ENCODE peak calls at places on chromosome 7, in nine cellular contexts. One of them, this sample, is unnamed.

GRCh38 chr7:98526059-98526458 is 91.0 kb upstream of the NPTX2 start:
- DNase-seq in EH: no peak
- DNase-seq in stimulated activated effector memory CD8-positive, alpha-beta T cell treated with anti-CD3 and anti-CD28 coated beads, Interleukin-12 subunit alpha, Interleukin-12 subunit beta, amount 100 ng/mL, for 72 hours: no peak
- DNase-seq in stimulated activated CD8-positive, alpha-beta memory T cell treated with anti-CD3 and anti-CD28 coated beads, Interleukin-4, amount 100 ng/mL, for 4 hours: no peak
- DNase-seq in foreskin fibroblast: no peak
- DNase-seq in progenitor cell of endocrine pancreas: no peak
- DNase-seq in testis: no peak
- DNase-seq in putamen: no peak
- DNase-seq in GM23248: no peak
- DNase-seq in this sample: no peak

GRCh38 chr7:99953649-99954048 is 22.2 kb downstream of the AZGP1 start:
- DNase-seq in progenitor cell of endocrine pancreas: no peak
- DNase-seq in putamen: no peak
- DNase-seq in EH: peak; percentile 40
- DNase-seq in testis: no peak
- DNase-seq in stimulated activated effector memory CD8-positive, alpha-beta T cell treated with anti-CD3 and anti-CD28 coated beads, Interleukin-12 subunit alpha, Interleukin-12 subunit beta, amount 100 ng/mL, for 72 hours: no peak
- DNase-seq in stimulated activated CD8-positive, alpha-beta memory T cell treated with anti-CD3 and anti-CD28 coated beads, Interleukin-4, amount 100 ng/mL, for 4 hours: no peak
- DNase-seq in GM23248: peak; percentile 81
- DNase-seq in foreskin fibroblast: peak; percentile 11
- DNase-seq in this sample: peak; percentile 10

GRCh38 chr7:92043637-92044036 is 90.6 kb downstream of the CYP51A1 start:
- DNase-seq in putamen: peak; percentile 46
- DNase-seq in progenitor cell of endocrine pancreas: no peak
- DNase-seq in testis: no peak
- DNase-seq in foreskin fibroblast: no peak
- DNase-seq in GM23248: no peak
- DNase-seq in EH: no peak
- DNase-seq in stimulated activated effector memory CD8-positive, alpha-beta T cell treated with anti-CD3 and anti-CD28 coated beads, Interleukin-12 subunit alpha, Interleukin-12 subunit beta, amount 100 ng/mL, for 72 hours: no peak
- DNase-seq in stimulated activated CD8-positive, alpha-beta memory T cell treated with anti-CD3 and anti-CD28 coated beads, Interleukin-4, amount 100 ng/mL, for 4 hours: no peak
- DNase-seq in this sample: no peak

GRCh38 chr7:2637505-2638223 is 5.9 kb downstream of the TTYH3 start:
- DNase-seq in testis: peak; percentile 77
- DNase-seq in GM23248: no peak
- DNase-seq in progenitor cell of endocrine pancreas: no peak
- DNase-seq in EH: no peak
- DNase-seq in putamen: no peak
- DNase-seq in stimulated activated CD8-positive, alpha-beta memory T cell treated with anti-CD3 and anti-CD28 coated beads, Interleukin-4, amount 100 ng/mL, for 4 hours: no peak
- DNase-seq in stimulated activated effector memory CD8-positive, alpha-beta T cell treated with anti-CD3 and anti-CD28 coated beads, Interleukin-12 subunit alpha, Interleukin-12 subunit beta, amount 100 ng/mL, for 72 hours: no peak
- DNase-seq in foreskin fibroblast: no peak
- DNase-seq in this sample: peak; percentile 40

GRCh38 chr7:103857435-103857834 is 132.0 kb downstream of the RELN start:
- DNase-seq in foreskin fibroblast: no peak
- DNase-seq in GM23248: no peak
- DNase-seq in putamen: no peak
- DNase-seq in EH: no peak
- DNase-seq in stimulated activated effector memory CD8-positive, alpha-beta T cell treated with anti-CD3 and anti-CD28 coated beads, Interleukin-12 subunit alpha, Interleukin-12 subunit beta, amount 100 ng/mL, for 72 hours: no peak
- DNase-seq in stimulated activated CD8-positive, alpha-beta memory T cell treated with anti-CD3 and anti-CD28 coated beads, Interleukin-4, amount 100 ng/mL, for 4 hours: no peak
- DNase-seq in testis: no peak
- DNase-seq in progenitor cell of endocrine pancreas: no peak
- DNase-seq in this sample: no peak

GRCh38 chr7:474605-475424 is 44.8 kb downstream of the PDGFA start:
- DNase-seq in foreskin fibroblast: no peak
- DNase-seq in stimulated activated effector memory CD8-positive, alpha-beta T cell treated with anti-CD3 and anti-CD28 coated beads, Interleukin-12 subunit alpha, Interleukin-12 subunit beta, amount 100 ng/mL, for 72 hours: no peak
- DNase-seq in putamen: no peak
- DNase-seq in GM23248: no peak
- DNase-seq in EH: no peak
- DNase-seq in testis: no peak
- DNase-seq in progenitor cell of endocrine pancreas: no peak
- DNase-seq in stimulated activated CD8-positive, alpha-beta memory T cell treated with anti-CD3 and anti-CD28 coated beads, Interleukin-4, amount 100 ng/mL, for 4 hours: no peak
- DNase-seq in this sample: no peak

GRCh38 chr7:151592868-151593486 is 73.3 kb upstream of the RHEB start:
- DNase-seq in progenitor cell of endocrine pancreas: no peak
- DNase-seq in EH: peak; percentile 97
- DNase-seq in GM23248: peak; percentile 96
- DNase-seq in testis: no peak
- DNase-seq in stimulated activated effector memory CD8-positive, alpha-beta T cell treated with anti-CD3 and anti-CD28 coated beads, Interleukin-12 subunit alpha, Interleukin-12 subunit beta, amount 100 ng/mL, for 72 hours: no peak
- DNase-seq in foreskin fibroblast: peak; percentile 87
- DNase-seq in putamen: no peak
- DNase-seq in stimulated activated CD8-positive, alpha-beta memory T cell treated with anti-CD3 and anti-CD28 coated beads, Interleukin-4, amount 100 ng/mL, for 4 hours: no peak
- DNase-seq in this sample: no peak

GRCh38 chr7:148022832-148023231 is 567.7 kb upstream of the C7orf33 start:
- DNase-seq in stimulated activated CD8-positive, alpha-beta memory T cell treated with anti-CD3 and anti-CD28 coated beads, Interleukin-4, amount 100 ng/mL, for 4 hours: no peak
- DNase-seq in GM23248: no peak
- DNase-seq in putamen: no peak
- DNase-seq in testis: no peak
- DNase-seq in progenitor cell of endocrine pancreas: no peak
- DNase-seq in stimulated activated effector memory CD8-positive, alpha-beta T cell treated with anti-CD3 and anti-CD28 coated beads, Interleukin-12 subunit alpha, Interleukin-12 subunit beta, amount 100 ng/mL, for 72 hours: no peak
- DNase-seq in EH: no peak
- DNase-seq in foreskin fibroblast: no peak
- DNase-seq in this sample: no peak

GRCh38 chr7:2118630-2119190 is 114.0 kb downstream of the MAD1L1 start:
- DNase-seq in putamen: no peak
- DNase-seq in progenitor cell of endocrine pancreas: no peak
- DNase-seq in foreskin fibroblast: no peak
- DNase-seq in EH: no peak
- DNase-seq in stimulated activated effector memory CD8-positive, alpha-beta T cell treated with anti-CD3 and anti-CD28 coated beads, Interleukin-12 subunit alpha, Interleukin-12 subunit beta, amount 100 ng/mL, for 72 hours: no peak
- DNase-seq in stimulated activated CD8-positive, alpha-beta memory T cell treated with anti-CD3 and anti-CD28 coated beads, Interleukin-4, amount 100 ng/mL, for 4 hours: no peak
- DNase-seq in GM23248: no peak
- DNase-seq in testis: peak; percentile 73
- DNase-seq in this sample: no peak

GRCh38 chr7:130091999-130092398 is 21.7 kb downstream of the KLHDC10 start:
- DNase-seq in stimulated activated effector memory CD8-positive, alpha-beta T cell treated with anti-CD3 and anti-CD28 coated beads, Interleukin-12 subunit alpha, Interleukin-12 subunit beta, amount 100 ng/mL, for 72 hours: no peak
- DNase-seq in stimulated activated CD8-positive, alpha-beta memory T cell treated with anti-CD3 and anti-CD28 coated beads, Interleukin-4, amount 100 ng/mL, for 4 hours: no peak
- DNase-seq in GM23248: no peak
- DNase-seq in testis: no peak
- DNase-seq in EH: no peak
- DNase-seq in foreskin fibroblast: no peak
- DNase-seq in putamen: no peak
- DNase-seq in progenitor cell of endocrine pancreas: no peak
- DNase-seq in this sample: no peak

GRCh38 chr7:11212816-11213215 is 239.1 kb downstream of the PHF14 start:
- DNase-seq in EH: peak; percentile 79
- DNase-seq in stimulated activated effector memory CD8-positive, alpha-beta T cell treated with anti-CD3 and anti-CD28 coated beads, Interleukin-12 subunit alpha, Interleukin-12 subunit beta, amount 100 ng/mL, for 72 hours: no peak
- DNase-seq in progenitor cell of endocrine pancreas: no peak
- DNase-seq in putamen: no peak
- DNase-seq in testis: no peak
- DNase-seq in GM23248: peak; percentile 10
- DNase-seq in foreskin fibroblast: no peak
- DNase-seq in stimulated activated CD8-positive, alpha-beta memory T cell treated with anti-CD3 and anti-CD28 coated beads, Interleukin-4, amount 100 ng/mL, for 4 hours: no peak
- DNase-seq in this sample: no peak

GRCh38 chr7:77738871-77739270 is 42.6 kb downstream of the RSBN1L start:
- DNase-seq in EH: peak; percentile 93
- DNase-seq in progenitor cell of endocrine pancreas: no peak
- DNase-seq in GM23248: peak; percentile 61
- DNase-seq in stimulated activated effector memory CD8-positive, alpha-beta T cell treated with anti-CD3 and anti-CD28 coated beads, Interleukin-12 subunit alpha, Interleukin-12 subunit beta, amount 100 ng/mL, for 72 hours: no peak
- DNase-seq in putamen: no peak
- DNase-seq in foreskin fibroblast: peak; percentile 53
- DNase-seq in stimulated activated CD8-positive, alpha-beta memory T cell treated with anti-CD3 and anti-CD28 coated beads, Interleukin-4, amount 100 ng/mL, for 4 hours: no peak
- DNase-seq in testis: no peak
- DNase-seq in this sample: no peak

GRCh38 chr7:82388138-82388537 is 55.4 kb downstream of the CACNA2D1 start:
- DNase-seq in GM23248: no peak
- DNase-seq in EH: peak; percentile 5
- DNase-seq in foreskin fibroblast: no peak
- DNase-seq in putamen: no peak
- DNase-seq in testis: no peak
- DNase-seq in stimulated activated CD8-positive, alpha-beta memory T cell treated with anti-CD3 and anti-CD28 coated beads, Interleukin-4, amount 100 ng/mL, for 4 hours: no peak
- DNase-seq in progenitor cell of endocrine pancreas: no peak
- DNase-seq in stimulated activated effector memory CD8-positive, alpha-beta T cell treated with anti-CD3 and anti-CD28 coated beads, Interleukin-12 subunit alpha, Interleukin-12 subunit beta, amount 100 ng/mL, for 72 hours: no peak
- DNase-seq in this sample: no peak

GRCh38 chr7:115676080-115676479 is 354.5 kb downstream of the TFEC start:
- DNase-seq in stimulated activated effector memory CD8-positive, alpha-beta T cell treated with anti-CD3 and anti-CD28 coated beads, Interleukin-12 subunit alpha, Interleukin-12 subunit beta, amount 100 ng/mL, for 72 hours: no peak
- DNase-seq in testis: peak; percentile 77
- DNase-seq in progenitor cell of endocrine pancreas: no peak
- DNase-seq in stimulated activated CD8-positive, alpha-beta memory T cell treated with anti-CD3 and anti-CD28 coated beads, Interleukin-4, amount 100 ng/mL, for 4 hours: no peak
- DNase-seq in EH: peak; percentile 52
- DNase-seq in putamen: peak; percentile 13
- DNase-seq in GM23248: peak; percentile 60
- DNase-seq in foreskin fibroblast: peak; percentile 26
- DNase-seq in this sample: no peak

This sample was measured in thyroid gland.